ENCODE peak calls at places on chromosomes 3 and 15, in six cellular contexts. Y, D, A, E, W and Q are unnamed samples.

GRCh38 chr15:22795206-22796063 is 9.0 kb downstream of the NIPA1 start:
- DNase-seq in Y (no peak), D (no peak), A (no peak), E (no peak), W (no peak), Q (no peak)

GRCh38 chr15:99343836-99344551 is 92.7 kb downstream of the LRRC28 start:
- DNase-seq in Y (peak; percentile 43), D (peak; percentile 39), A (no peak), E (no peak), W (no peak), Q (peak; percentile 17)

GRCh38 chr3:196650740-196651311 is 11.3 kb downstream of the NRROS start:
- DNase-seq in Y (peak; percentile 98), D (no peak), A (peak; percentile 98), E (peak; percentile 98), W (peak; percentile 96), Q (no peak)

GRCh38 chr3:185069583-185070030 is 83.3 kb downstream of the C3orf70 start:
- DNase-seq in Y (no peak), D (no peak), A (no peak), E (no peak), W (no peak), Q (no peak)

GRCh38 chr15:68676011-68676605 is 97.3 kb downstream of the CORO2B start:
- DNase-seq in Y (no peak), D (no peak), A (no peak), E (peak; percentile 2), W (no peak), Q (no peak)

GRCh38 chr3:179811321-179812095 is 158.7 kb downstream of the USP13 start:
- DNase-seq in Y (peak; percentile 68), D (no peak), A (peak; percentile 90), E (peak; percentile 90), W (peak; percentile 64), Q (no peak)

GRCh38 chr3:64224826-64225606 is at the start of gene PRICKLE2:
- DNase-seq in Y (peak; percentile 96), D (no peak), A (peak; percentile 94), E (peak; percentile 93), W (peak; percentile 79), Q (no peak)

GRCh38 chr3:106769045-106769444 is 608.2 kb upstream of the CCDC54 start:
- DNase-seq in Y (no peak), D (no peak), A (no peak), E (no peak), W (no peak), Q (no peak)

GRCh38 chr3:24096271-24096670 is 151.2 kb downstream of the NR1D2 start:
- DNase-seq in Y (no peak), D (no peak), A (no peak), E (no peak), W (no peak), Q (no peak)

GRCh38 chr3:47347217-47347801 is 33.5 kb upstream of the PTPN23 start:
- DNase-seq in Y (peak; percentile 84), D (no peak), A (peak; percentile 57), E (peak; percentile 54), W (peak; percentile 78), Q (no peak)

GRCh38 chr15:52733078-52733477 is 53.9 kb upstream of the ATOSA start:
- DNase-seq in Y (no peak), D (no peak), A (peak; percentile 84), E (peak; percentile 73), W (no peak), Q (no peak)

GRCh38 chr3:184562146-184562861 is 719 bp downstream of the EPHB3 start:
- DNase-seq in Y (peak; percentile 21), D (no peak), A (no peak), E (no peak), W (peak; percentile 50), Q (no peak)

GRCh38 chr3:172034786-172035685 is 4.3 kb upstream of the FNDC3B start:
- DNase-seq in Y (peak; percentile 56), D (peak; percentile 8), A (no peak), E (peak; percentile 42), W (peak; percentile 31), Q (peak; percentile 8)

GRCh38 chr3:7709383-7710082 is 792.1 kb upstream of the LMCD1 start:
- DNase-seq in Y (no peak), D (no peak), A (peak; percentile 7), E (no peak), W (no peak), Q (no peak)

GRCh38 chr3:195807681-195808121 is 4.0 kb downstream of the MUC4 start:
- DNase-seq in Y (peak; percentile 64), D (no peak), A (no peak), E (no peak), W (no peak), Q (no peak)

GRCh38 chr15:47988564-47988963 is 132.2 kb upstream of the SLC24A5 start:
- DNase-seq in Y (no peak), D (no peak), A (no peak), E (no peak), W (no peak), Q (no peak)

GRCh38 chr3:114213262-114213668 is 24.1 kb downstream of the ZNF80 start:
- DNase-seq in Y (peak; percentile 10), D (no peak), A (peak; percentile 45), E (peak; percentile 24), W (peak; percentile 19), Q (peak; percentile 49)

GRCh38 chr3:127771746-127772145 is 50.6 kb downstream of the MGLL start:
- DNase-seq in Y (no peak), D (no peak), A (no peak), E (no peak), W (no peak), Q (no peak)

GRCh38 chr3:24311881-24312280 is 182.8 kb downstream of the THRB start:
- DNase-seq in Y (no peak), D (no peak), A (no peak), E (no peak), W (no peak), Q (no peak)

GRCh38 chr15:71396536-71397125 is 281.4 kb downstream of the THSD4 start:
- DNase-seq in Y (no peak), D (no peak), A (no peak), E (no peak), W (no peak), Q (no peak)

GRCh38 chr15:63157891-63158431 is 684 bp upstream of the RPS27L start:
- DNase-seq in Y (peak; percentile 83), D (peak; percentile 10), A (peak; percentile 89), E (peak; percentile 88), W (peak; percentile 80), Q (no peak)

GRCh38 chr3:124856687-124857086 is 30.5 kb downstream of the ITGB5 start:
- DNase-seq in Y (no peak), D (no peak), A (no peak), E (no peak), W (no peak), Q (no peak)